ENCODE peak calls at places on chromosomes 13 and 19, in six cellular contexts. N is lung, S is stomach, D is uterus, R is HL-60, T is PC-3. M is an unnamed sample.

GRCh38 chr13:26019881-26020535 is 31.8 kb downstream of the SHISA2 start:
- DNase-seq in D (no peak), R (no peak), N (no peak), T (peak; percentile 67), S (no peak), M (no peak)

GRCh38 chr19:20077791-20078463 is at the start of gene ZNF90:
- DNase-seq in T (no peak), D (peak; percentile 98), S (peak; percentile 97), R (peak; percentile 16), N (peak; percentile 92), M (peak; percentile 99)

GRCh38 chr13:28492527-28493367 is 2.2 kb downstream of the FLT1 start:
- DNase-seq in T (no peak), S (no peak), D (no peak), R (no peak), N (no peak), M (no peak)

GRCh38 chr19:51702754-51703654 is 9.9 kb downstream of the SPACA6 start:
- DNase-seq in S (peak; percentile 56), T (no peak), D (peak; percentile 51), N (peak; percentile 46), R (no peak), M (peak; percentile 57)

GRCh38 chr13:106182404-106182803 is 353.1 kb downstream of the EFNB2 start:
- DNase-seq in R (peak; percentile 30), T (peak; percentile 78), N (no peak), D (no peak), S (no peak), M (no peak)

GRCh38 chr19:2455481-2456300 is 1.1 kb downstream of the LMNB2 start:
- DNase-seq in D (no peak), R (no peak), N (no peak), S (peak; percentile 49), T (no peak), M (peak; percentile 29)

GRCh38 chr19:48510421-48511268 is 990 bp downstream of the LMTK3 start:
- DNase-seq in N (peak; percentile 67), D (peak; percentile 62), R (no peak), S (peak; percentile 67), T (peak; percentile 57), M (peak; percentile 66)

GRCh38 chr19:57317503-57317902 is 2.8 kb upstream of the ZNF543 start:
- DNase-seq in D (no peak), T (no peak), R (no peak), S (no peak), N (no peak), M (no peak)

GRCh38 chr19:19115954-19116353 is 22.3 kb downstream of the TMEM161A start:
- DNase-seq in R (no peak), S (peak; percentile 29), N (no peak), D (no peak), T (peak; percentile 25), M (peak; percentile 48)

GRCh38 chr19:17680235-17680722 is 7.9 kb downstream of the UNC13A start:
- DNase-seq in T (peak; percentile 51), N (peak; percentile 42), S (peak; percentile 57), D (peak; percentile 58), R (peak; percentile 58), M (peak; percentile 19)

GRCh38 chr13:39684531-39685137 is 29.2 kb downstream of the COG6 start:
- DNase-seq in R (no peak), D (no peak), T (peak; percentile 54), N (no peak), S (no peak), M (no peak)

GRCh38 chr13:24038846-24039330 is 121.6 kb upstream of the SPATA13 start:
- DNase-seq in T (peak; percentile 73), D (no peak), S (no peak), N (peak; percentile 20), R (no peak), M (peak; percentile 55)

GRCh38 chr13:34246511-34246910 is 428.6 kb downstream of the RFC3 start:
- DNase-seq in S (no peak), D (no peak), T (peak; percentile 74), N (no peak), R (no peak), M (no peak)

GRCh38 chr13:44064376-44064775 is 184.7 kb downstream of the LACC1 start:
- DNase-seq in D (no peak), S (no peak), T (no peak), N (no peak), R (no peak), M (no peak)

GRCh38 chr13:27666951-27667350 is 45.3 kb downstream of the POLR1D start:
- DNase-seq in D (no peak), N (no peak), S (no peak), R (no peak), T (no peak), M (no peak)

GRCh38 chr13:97695684-97696083 is 257.8 kb upstream of the IPO5 start:
- DNase-seq in S (no peak), N (no peak), D (no peak), R (no peak), T (no peak), M (no peak)

GRCh38 chr19:17210296-17210695 is 4.9 kb upstream of the USE1 start:
- DNase-seq in R (no peak), D (no peak), S (no peak), T (no peak), N (no peak), M (no peak)

GRCh38 chr13:112840472-112841302 is 128.3 kb upstream of the MCF2L start:
- DNase-seq in R (no peak), N (no peak), D (peak; percentile 12), S (peak; percentile 4), T (no peak), M (no peak)

GRCh38 chr13:27541386-27541785 is 78.9 kb downstream of the LNX2 start:
- DNase-seq in T (no peak), N (no peak), S (no peak), R (no peak), D (no peak), M (no peak)

GRCh38 chr19:4233282-4233853 is 4.0 kb downstream of the EBI3 start:
- DNase-seq in N (peak; percentile 42), D (no peak), T (peak; percentile 48), S (peak; percentile 54), R (no peak), M (peak; percentile 38)

GRCh38 chr19:19538077-19538764 is at the start of gene CILP2:
- DNase-seq in R (no peak), T (peak; percentile 28), N (no peak), D (no peak), S (peak; percentile 37), M (peak; percentile 35)

DNA sequence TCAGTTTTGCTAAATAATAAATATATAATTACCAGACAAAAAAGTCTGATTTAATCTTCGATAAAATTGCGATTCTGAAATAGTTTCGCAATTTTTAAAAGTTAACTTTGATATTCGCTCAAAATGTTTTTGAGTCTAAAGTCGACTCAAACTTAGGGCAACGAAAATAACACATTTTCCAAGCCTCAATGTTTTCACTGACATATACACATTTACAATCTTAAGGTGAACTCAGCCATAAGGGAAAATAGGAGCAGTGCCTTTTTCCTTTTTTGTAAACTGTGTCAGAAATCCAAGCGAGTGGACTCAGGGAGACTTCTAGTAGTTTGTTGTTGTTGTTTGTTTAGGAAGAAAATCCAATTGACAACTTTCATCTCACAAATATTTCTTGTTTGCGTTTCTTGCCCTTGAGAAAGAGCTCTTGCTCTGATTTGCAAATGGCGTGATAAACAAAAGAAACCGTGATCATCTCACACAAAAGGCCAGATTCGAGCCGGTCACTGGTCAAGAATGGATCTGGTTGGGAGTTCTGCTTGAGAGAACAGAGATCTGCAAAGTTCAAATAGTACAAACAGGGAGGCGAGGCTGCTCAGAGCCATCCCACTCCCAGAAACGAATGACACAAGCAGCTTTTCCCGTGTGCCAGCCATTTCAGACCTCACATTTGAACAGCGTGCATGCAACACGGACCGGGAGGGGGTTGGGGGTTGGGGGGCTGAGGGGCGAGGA is 2.1 kb downstream of the SOX21 start:
- DNase-seq in N (no peak), D (no peak), R (no peak), T (peak; percentile 37), S (no peak), M (no peak)
- H3K27ac ChIP-seq in N (no peak overlapping the region), D (no peak overlapping the region), R (no peak overlapping the region), T (peak overlapping the region; percentile 79), S (no peak overlapping the region), M (no peak overlapping the region)

DNA sequence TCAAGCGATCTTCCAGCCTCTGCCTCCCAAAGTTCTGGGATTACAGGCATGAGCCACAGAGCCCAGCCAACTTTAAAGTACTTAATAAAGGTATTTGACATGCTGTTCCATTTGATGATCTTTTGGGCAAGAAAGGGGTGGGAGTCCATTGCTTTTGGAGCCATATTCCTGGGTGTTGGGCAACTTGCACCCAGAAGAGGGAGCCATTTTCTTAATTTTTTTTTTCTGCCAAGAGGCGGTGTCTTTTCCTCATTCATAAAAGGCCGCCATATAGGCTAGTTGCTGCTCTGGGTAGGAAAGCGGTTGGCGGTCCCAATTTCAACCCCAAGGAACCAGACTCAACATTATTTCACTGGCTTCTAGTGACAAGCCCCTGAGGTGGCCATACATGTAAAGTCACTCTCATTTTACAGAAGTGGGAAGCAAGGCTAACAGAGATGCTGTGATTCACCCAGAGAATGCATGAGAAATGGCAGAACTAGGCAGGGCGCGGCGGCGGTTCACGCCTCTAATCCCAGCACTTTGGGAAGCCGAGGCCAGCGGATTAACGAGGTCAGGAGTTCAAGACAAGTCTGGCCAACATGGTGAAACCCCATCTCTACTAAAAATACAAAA is 139.6 kb downstream of the CACNA1A start:
- DNase-seq in T (peak; percentile 81), R (no peak), S (no peak), N (no peak), D (no peak), M (no peak)
- TF ChIP-seq CTCF in T (peak; percentile 93), R (no peak), S (no peak), N (no peak), D (no peak), M (no peak)

GRCh38 chr19:50657672-50658437 is 8.6 kb downstream of the C19orf81 start:
- DNase-seq in D (peak; percentile 79), S (peak; percentile 74), N (peak; percentile 87), R (peak; percentile 62), T (peak; percentile 98), M (peak; percentile 92)
- H3K4me3 ChIP-seq in D (no peak overlapping the region), S (peak overlapping the region; percentile 29), N (no peak overlapping the region), R (no peak overlapping the region), T (peak overlapping the region; percentile 62), M (no peak overlapping the region)

DNA sequence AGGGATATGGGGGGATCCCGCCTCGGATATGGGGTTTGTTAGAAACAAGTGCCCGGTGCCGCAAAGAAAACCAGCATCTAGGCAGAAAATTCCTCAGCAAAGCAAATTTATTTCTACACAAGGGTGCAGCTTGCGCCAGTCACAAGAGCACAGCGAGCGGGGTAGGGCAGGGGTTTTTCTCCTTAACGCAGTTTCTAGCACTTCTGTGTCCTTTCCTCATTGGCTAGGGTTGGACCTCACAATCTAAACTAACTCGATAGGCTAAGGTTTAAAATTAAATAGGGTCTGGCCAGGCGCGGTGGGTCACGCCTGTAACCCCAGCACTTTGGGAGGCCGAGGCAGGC is 606 bp downstream of the ZNF440 start:
- DNase-seq in N (no peak), T (peak; percentile 50), S (no peak), D (no peak), R (no peak), M (peak; percentile 14)
- H3K27ac ChIP-seq in N (peak overlapping the region; percentile 94), T (no peak overlapping the region), S (peak overlapping the region; percentile 93), D (peak overlapping the region; percentile 83), R (peak overlapping the region; percentile 91), M (peak overlapping the region; percentile 92)

DNA sequence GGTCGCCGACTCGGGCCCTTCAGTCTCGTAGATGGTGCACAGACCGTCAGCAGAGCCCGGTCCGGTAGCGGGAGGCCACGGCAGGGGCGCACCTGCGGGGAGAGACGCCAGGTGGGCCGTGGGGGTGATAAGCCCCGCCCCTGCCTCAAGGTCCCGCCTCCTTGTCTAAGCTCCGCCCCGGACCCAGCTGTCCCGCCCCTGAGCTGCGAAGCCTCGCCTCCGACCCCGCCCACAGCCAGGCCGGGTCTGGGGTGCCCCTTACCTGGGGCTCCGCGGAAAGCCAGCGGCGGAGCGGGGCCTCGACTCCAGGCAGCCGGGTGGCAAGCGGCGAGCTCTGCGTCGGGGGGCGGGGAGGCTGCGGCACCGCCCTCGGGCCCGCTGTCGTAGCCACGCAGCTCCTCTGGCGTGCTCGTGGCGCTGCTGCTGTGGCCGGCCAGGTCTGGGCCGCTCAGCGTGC is 4.7 kb downstream of the PRR36 start:
- DNase-seq in R (no peak), T (peak; percentile 80), N (peak; percentile 64), S (peak; percentile 82), D (peak; percentile 51), M (peak; percentile 81)
- TF ChIP-seq CTCF in R (no peak), T (peak; percentile 33), N (no peak), S (no peak), D (no peak), M (no peak)